ENCODE peak calls at places on chromosome 11, in nine cellular contexts. V is hepatocyte, Y is right atrium auricular region, C is transverse colon, G is AG10803, H is foreskin keratinocyte, F is testis, O is foreskin fibroblast, J is GM20000. W is an unnamed sample.

GRCh38 chr11:27388869-27389268 is 25.9 kb upstream of the CCDC34 start:
- DNase-seq in V (no peak), Y (no peak), C (no peak), G (no peak), H (no peak), F (no peak), O (no peak), J (no peak), W (no peak)

GRCh38 chr11:92249156-92249753 is 24.6 kb downstream of the FAT3 start:
- DNase-seq in V (no peak), Y (no peak), C (no peak), G (no peak), H (no peak), F (no peak), O (no peak), J (no peak), W (no peak)

GRCh38 chr11:107924306-107924705 is 3.9 kb upstream of the RAB39A start:
- DNase-seq in V (no peak), Y (no peak), C (no peak), G (no peak), H (no peak), F (no peak), O (no peak), J (peak), W (no peak)

GRCh38 chr11:47720651-47721050 is 5.5 kb upstream of the AGBL2 start:
- DNase-seq in V (no peak), Y (no peak), C (no peak), G (no peak), H (no peak), F (no peak), O (no peak), J (no peak), W (no peak)

GRCh38 chr11:59429924-59430516 is 3.8 kb upstream of the OR5A2 start:
- DNase-seq in V (peak), Y (no peak), C (no peak), G (peak), H (peak), F (peak), O (peak), J (peak), W (no peak)

GRCh38 chr11:112694244-112694643 is 267.0 kb upstream of the NCAM1 start:
- DNase-seq in V (no peak), Y (no peak), C (no peak), G (no peak), H (peak), F (no peak), O (no peak), J (no peak), W (no peak)

GRCh38 chr11:124069429-124070401 is 28.6 kb upstream of the OR10G7 start:
- DNase-seq in V (peak), Y (no peak), C (peak), G (peak), H (no peak), F (peak), O (peak), J (peak), W (no peak)

GRCh38 chr11:47244664-47245350 is 3.8 kb downstream of the ACP2 start:
- DNase-seq in V (no peak), Y (no peak), C (peak), G (no peak), H (no peak), F (no peak), O (no peak), J (no peak), W (no peak)

GRCh38 chr11:20178976-20179375 is 18.7 kb upstream of the DBX1 start:
- DNase-seq in V (no peak), Y (no peak), C (no peak), G (no peak), H (no peak), F (no peak), O (no peak), J (no peak), W (no peak)

GRCh38 chr11:66388746-66389386 is 17.3 kb upstream of the SLC29A2 start:
- DNase-seq in V (peak), Y (peak), C (peak), G (peak), H (peak), F (peak), O (peak), J (peak), W (no peak)

GRCh38 chr11:1565904-1566247 is 6.2 kb downstream of the DUSP8 start:
- DNase-seq in V (no peak), Y (no peak), C (no peak), G (no peak), H (no peak), F (no peak), O (no peak), J (no peak), W (no peak)

GRCh38 chr11:124920870-124921609 is 2.0 kb downstream of the HEPN1 start:
- DNase-seq in V (peak), Y (peak), C (peak), G (peak), H (no peak), F (peak), O (peak), J (peak), W (no peak)

GRCh38 chr11:102109896-102110760 is at the start of gene YAP1:
- DNase-seq in V (peak), Y (peak), C (peak), G (peak), H (peak), F (peak), O (peak), J (peak), W (peak)

GRCh38 chr11:11661356-11662040 is 39.7 kb upstream of the GALNT18 start:
- DNase-seq in V (no peak), Y (no peak), C (no peak), G (no peak), H (no peak), F (no peak), O (no peak), J (no peak), W (no peak)

GRCh38 chr11:10288316-10288715 is 5.7 kb downstream of the SBF2 start:
- DNase-seq in V (no peak), Y (no peak), C (no peak), G (no peak), H (no peak), F (no peak), O (no peak), J (no peak), W (no peak)

GRCh38 chr11:46680815-46681214 is 19.6 kb downstream of the ARHGAP1 start:
- DNase-seq in V (no peak), Y (no peak), C (no peak), G (no peak), H (no peak), F (no peak), O (no peak), J (no peak), W (peak)

GRCh38 chr11:32847511-32847910 is 17.8 kb downstream of the PRRG4 start:
- DNase-seq in V (no peak), Y (no peak), C (no peak), G (no peak), H (no peak), F (no peak), O (no peak), J (no peak), W (no peak)

GRCh38 chr11:45105233-45105992 is 41.0 kb upstream of the PRDM11 start:
- DNase-seq in V (peak), Y (peak), C (peak), G (peak), H (no peak), F (peak), O (peak), J (peak), W (no peak)

GRCh38 chr11:18171377-18172000 is 1.1 kb upstream of the MRGPRX4 start:
- DNase-seq in V (peak), Y (no peak), C (no peak), G (peak), H (no peak), F (peak), O (peak), J (no peak), W (no peak)
- TF ChIP-seq CTCF in V (peak), Y (no peak), C (peak), G (peak), H (peak), F (peak), O (peak), J (no peak), W (peak)

DNA sequence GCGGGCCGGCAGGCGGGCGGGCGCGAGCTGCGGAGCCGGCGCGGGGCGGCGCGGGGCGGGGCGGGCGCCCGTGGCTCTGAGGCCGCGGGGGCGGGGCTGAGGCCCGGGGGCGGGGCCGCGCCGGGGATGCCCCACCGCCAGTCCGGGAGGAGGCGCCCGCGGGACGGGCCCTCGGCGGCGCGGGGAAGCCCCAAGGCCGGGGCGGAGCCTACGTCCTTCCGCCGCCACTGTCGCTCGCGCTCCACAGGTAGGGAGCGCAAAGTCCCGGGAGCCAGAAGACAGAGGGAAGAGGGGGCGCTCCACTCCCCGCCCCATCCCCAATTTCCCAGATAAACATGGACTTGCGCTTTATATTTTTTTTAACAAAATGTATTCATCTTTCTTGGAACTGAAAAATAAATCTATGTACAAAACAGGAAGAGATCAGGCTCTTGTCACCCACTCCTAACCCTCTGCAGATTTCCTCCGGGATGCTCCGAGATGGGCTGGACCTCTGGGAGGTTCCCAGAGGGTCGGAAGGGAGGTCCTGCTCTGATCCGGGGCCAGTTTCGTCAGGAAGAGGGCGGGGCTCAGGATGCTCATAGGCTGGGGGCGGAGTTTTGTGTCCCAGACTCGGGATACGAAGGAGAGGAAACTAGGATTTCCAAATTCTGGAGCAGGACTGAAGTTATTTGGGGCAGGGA is at the start of gene MAP4K2:
- DNase-seq in V (peak), Y (peak), C (peak), G (peak), H (peak), F (peak), O (peak), J (peak), W (no peak)
- TF ChIP-seq CTCF in V (peak), Y (peak), C (peak), G (peak), H (peak), F (no peak), O (peak), J (no peak), W (peak)

GRCh38 chr11:115132829-115133228 is 371.4 kb downstream of the CADM1 start:
- DNase-seq in V (peak), Y (no peak), C (peak), G (no peak), H (no peak), F (peak), O (no peak), J (peak), W (no peak)
- TF ChIP-seq CTCF in V (peak), Y (no peak), C (peak), G (peak), H (peak), F (peak), O (peak), J (peak), W (peak)

GRCh38 chr11:61555051-61555969 is 25.6 kb downstream of the SYT7 start:
- DNase-seq in V (peak), Y (no peak), C (no peak), G (no peak), H (no peak), F (peak), O (peak), J (no peak), W (no peak)
- TF ChIP-seq CTCF in V (peak), Y (no peak), C (no peak), G (no peak), H (no peak), F (peak), O (no peak), J (no peak), W (peak)

GRCh38 chr11:6061475-6061874 is 30.9 kb upstream of the OR56A1 start:
- DNase-seq in V (no peak), Y (no peak), C (no peak), G (no peak), H (no peak), F (no peak), O (no peak), J (no peak), W (no peak)
- TF ChIP-seq CTCF in V (no peak), Y (no peak), C (no peak), G (no peak), H (no peak), F (no peak), O (no peak), J (no peak), W (no peak)

GRCh38 chr11:117820071-117820470 is 4.5 kb downstream of the FXYD2 start:
- DNase-seq in V (no peak), Y (no peak), C (peak), G (no peak), H (no peak), F (no peak), O (no peak), J (no peak), W (peak)

GRCh38 chr11:117817213-117818035 is 7.1 kb downstream of the FXYD2 start:
- DNase-seq in V (peak), Y (peak), C (peak), G (peak), H (no peak), F (peak), O (peak), J (peak), W (peak)

GRCh38 chr11:117820516-117820915 is 4.0 kb downstream of the FXYD2 start:
- DNase-seq in V (no peak), Y (no peak), C (no peak), G (no peak), H (no peak), F (no peak), O (no peak), J (no peak), W (peak)

GRCh38 chr11:117818036-117818858 is 6.3 kb downstream of the FXYD2 start:
- DNase-seq in V (no peak), Y (no peak), C (no peak), G (no peak), H (peak), F (no peak), O (no peak), J (peak), W (peak)

GRCh38 chr11:117819096-117820040 is 5.2 kb downstream of the FXYD2 start:
- DNase-seq in V (peak), Y (peak), C (peak), G (peak), H (no peak), F (peak), O (peak), J (no peak), W (peak)
- TF ChIP-seq CTCF in V (peak), Y (peak), C (peak), G (peak), H (peak), F (peak), O (peak), J (peak), W (peak)

DNA sequence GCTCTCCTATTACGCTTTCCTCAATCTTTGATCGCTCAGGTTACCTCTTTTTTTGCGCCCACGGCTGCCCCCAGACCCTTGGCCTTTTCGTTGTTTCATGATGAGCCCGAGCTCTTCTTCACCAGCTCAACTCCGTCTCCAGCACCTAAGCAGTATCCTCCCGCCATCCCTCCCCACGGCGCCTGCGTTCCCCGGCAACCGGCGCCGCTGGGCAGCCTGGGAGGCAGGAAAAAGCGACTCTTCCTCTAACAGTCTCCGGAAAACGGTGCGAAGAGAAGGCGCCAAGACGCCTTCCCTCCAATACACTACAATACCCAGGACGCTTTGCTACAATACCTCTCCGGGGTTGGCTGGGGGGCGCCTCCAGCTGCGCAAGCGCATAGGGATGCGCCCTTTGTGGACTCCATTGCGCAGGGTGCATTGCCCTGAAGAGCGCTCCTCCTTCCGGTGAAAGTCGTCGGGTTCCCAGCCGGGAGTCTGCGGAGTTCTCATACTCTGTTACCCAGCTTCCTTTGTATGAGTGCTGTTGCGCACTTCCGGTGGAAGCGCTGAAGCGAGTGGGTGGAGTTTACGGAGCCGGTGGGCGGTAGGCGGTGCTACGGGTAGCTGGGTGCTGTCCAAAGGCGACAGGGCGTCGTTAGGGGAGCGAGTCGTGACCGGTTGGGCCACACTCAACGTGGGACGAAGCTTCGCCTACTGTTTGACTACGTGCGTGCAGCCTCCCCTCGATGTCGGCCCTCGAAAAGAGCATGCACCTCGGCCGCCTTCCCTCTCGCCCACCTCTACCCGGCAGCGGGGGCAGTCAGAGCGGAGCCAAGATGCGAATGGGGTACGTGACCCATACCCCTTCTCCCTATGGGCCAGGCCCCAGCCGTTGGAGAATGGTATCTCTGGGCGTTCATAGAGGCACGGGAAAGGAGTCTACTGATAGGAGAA is at the start of the genes C2CD3 and PPME1:
- DNase-seq in V (peak), Y (peak), C (peak), G (peak), H (peak), F (peak), O (peak), J (peak), W (peak)
- TF ChIP-seq CTCF in V (peak), Y (no peak), C (peak), G (peak), H (peak), F (no peak), O (peak), J (no peak), W (peak)

W was measured in chondrocyte.